ENCODE peak calls at places on chromosomes 16 and 17, in five cellular contexts. N is GM23248, A is fibroblast of lung, P is IMR-90, U is hepatocyte. O is an unnamed sample. For H4K20me1, the result is how much of the 10 kb centered on the place peaks cover.

GRCh38 chr17:64209356-64209941 is 53.6 kb downstream of the TEX2 start:
- DNase-seq in N (no peak), A (no peak), P (no peak), U (no peak), O (no peak)

GRCh38 chr16:80932725-80933124 is 74.0 kb downstream of the CMC2 start:
- DNase-seq in N (peak), A (peak), P (peak), U (no peak), O (peak)

GRCh38 chr17:30559656-30560055 is 82.4 kb downstream of the GOSR1 start:
- DNase-seq in N (no peak), A (no peak), P (no peak), U (no peak), O (no peak)

GRCh38 chr16:56195151-56195550 is 3.9 kb downstream of the GNAO1 start:
- DNase-seq in N (no peak), A (no peak), P (no peak), U (no peak), O (no peak)

GRCh38 chr17:7854851-7855642 is at the start of gene TMEM88:
- DNase-seq in N (peak), A (no peak), P (no peak), U (peak), O (no peak)

GRCh38 chr17:17963066-17963465 is 9.1 kb downstream of the TOM1L2 start:
- DNase-seq in N (no peak), A (no peak), P (no peak), U (no peak), O (no peak)

GRCh38 chr16:90047714-90048346 is 28.6 kb upstream of the DBNDD1 start:
- DNase-seq in N (peak), A (no peak), P (no peak), U (peak), O (no peak)

GRCh38 chr16:52494621-52495020 is 52.3 kb downstream of the TOX3 start:
- DNase-seq in N (no peak), A (peak), P (no peak), U (no peak), O (no peak)

GRCh38 chr17:12522743-12523181 is 142.9 kb upstream of the MYOCD start:
- DNase-seq in N (peak), A (peak), P (peak), U (peak), O (no peak)

GRCh38 chr16:23466162-23466885 is 13.3 kb upstream of the COG7 start:
- DNase-seq in N (peak), A (peak), P (peak), U (no peak), O (peak)

GRCh38 chr16:86895609-86896008 is 317.3 kb downstream of the FOXL1 start:
- DNase-seq in N (no peak), A (no peak), P (no peak), U (no peak), O (no peak)
- H3K27ac ChIP-seq in N (no peak), A (no peak), P (no peak), U (no peak), O (no peak)

GRCh38 chr17:9918352-9918751 is 13.3 kb upstream of the RCVRN start:
- DNase-seq in N (no peak), A (no peak), P (no peak), U (no peak), O (no peak)

GRCh38 chr17:9916108-9916507 is 11.0 kb upstream of the RCVRN start:
- DNase-seq in N (no peak), A (no peak), P (no peak), U (no peak), O (no peak)

GRCh38 chr17:9917801-9918200 is 12.7 kb upstream of the RCVRN start:
- DNase-seq in N (no peak), A (no peak), P (no peak), U (no peak), O (no peak)

GRCh38 chr17:9917131-9917530 is 12.1 kb upstream of the RCVRN start:
- DNase-seq in N (no peak), A (no peak), P (no peak), U (no peak), O (no peak)

GRCh38 chr17:9918804-9919352 is 13.8 kb upstream of the RCVRN start:
- DNase-seq in N (no peak), A (no peak), P (no peak), U (no peak), O (no peak)
- H4K20me1 ChIP-seq in N (under half), A (under half), P (under half), U (under half), O (under half)

GRCh38 chr16:27269300-27270150 is 953 bp upstream of the NSMCE1 start:
- DNase-seq in N (no peak), A (no peak), P (no peak), U (no peak), O (no peak)
- H3K27ac ChIP-seq in N (no peak), A (no peak), P (no peak), U (peak), O (no peak)

GRCh38 chr16:2766430-2767139 is 10.5 kb downstream of the ELOB start:
- DNase-seq in N (no peak), A (no peak), P (no peak), U (no peak), O (no peak)

GRCh38 chr16:2768403-2769089 is 8.5 kb downstream of the ELOB start:
- DNase-seq in N (no peak), A (no peak), P (no peak), U (no peak), O (peak)

GRCh38 chr16:2769100-2769529 is 8.0 kb downstream of the ELOB start:
- DNase-seq in N (no peak), A (no peak), P (no peak), U (no peak), O (no peak)

GRCh38 chr16:2767140-2767731 is 9.8 kb downstream of the ELOB start:
- DNase-seq in N (no peak), A (no peak), P (no peak), U (no peak), O (no peak)

GRCh38 chr16:2767891-2768290 is 9.2 kb downstream of the ELOB start:
- DNase-seq in N (no peak), A (no peak), P (no peak), U (no peak), O (peak)
- H4K20me1 ChIP-seq in N (under half), A (under half), P (half or more), U (half or more), O (under half)

DNA sequence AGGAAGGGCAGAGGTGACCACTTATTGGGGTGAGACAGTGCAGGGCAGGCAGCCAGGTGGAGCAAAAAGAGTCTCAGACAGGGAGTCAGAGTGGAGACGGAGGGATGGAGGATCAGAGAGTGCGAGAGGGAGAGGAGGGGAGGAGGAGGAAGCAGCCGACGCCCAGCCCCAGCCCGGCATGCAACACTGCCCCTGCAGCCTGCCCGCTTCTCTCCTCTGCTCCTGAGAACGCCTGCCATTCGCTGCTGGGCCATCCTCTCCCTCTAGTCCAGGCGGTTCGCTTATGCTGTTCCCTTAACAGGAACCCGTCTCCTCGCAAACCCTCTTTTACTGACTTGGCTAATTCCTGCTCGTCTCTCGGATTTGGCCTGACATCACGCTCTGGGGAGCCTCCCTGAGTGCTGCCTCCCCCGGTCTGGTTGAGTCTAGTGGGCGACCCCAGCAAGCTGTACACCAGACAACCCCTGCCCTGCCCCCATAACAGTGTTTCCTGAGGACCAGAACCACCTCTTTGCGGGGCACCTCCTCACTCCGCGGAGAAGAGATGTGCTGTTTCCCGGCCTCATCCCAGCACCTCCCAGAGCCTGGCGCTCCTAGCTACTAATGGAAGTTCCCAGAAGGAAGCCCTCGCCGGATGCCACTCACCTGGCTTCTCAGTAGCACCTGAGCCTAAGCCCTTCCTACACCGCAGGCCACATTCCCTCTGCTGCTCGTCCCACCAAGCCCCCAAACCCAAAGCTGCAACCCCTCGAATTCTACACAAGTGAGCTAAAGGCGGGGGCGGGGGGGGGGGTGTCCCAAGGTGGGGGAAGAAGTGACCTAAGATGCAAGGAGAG is 61.2 kb upstream of the CCL1 start:
- DNase-seq in N (no peak), A (no peak), P (no peak), U (no peak), O (no peak)
- H3K27ac ChIP-seq in N (no peak), A (no peak), P (no peak), U (no peak), O (no peak)

DNA sequence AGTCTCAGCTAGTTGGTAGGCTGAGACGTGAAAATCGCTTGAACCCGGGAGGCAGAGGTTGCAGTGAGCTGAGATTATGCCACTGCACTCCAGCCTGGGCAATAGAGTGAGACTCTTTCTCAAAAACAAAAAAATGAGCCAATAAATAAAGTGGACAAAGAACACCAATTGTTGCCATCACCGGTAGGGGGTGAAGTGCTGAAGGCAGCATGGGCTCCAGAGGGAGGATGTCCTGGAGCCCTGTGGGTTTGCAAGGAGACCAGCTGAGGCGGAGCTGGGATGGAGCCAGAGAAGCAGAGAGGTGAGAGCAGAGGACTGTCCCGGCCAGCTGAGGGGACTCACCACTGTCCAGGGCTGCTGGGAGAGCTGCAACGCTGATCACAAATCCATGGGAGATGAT is 13.8 kb downstream of the CHST6 start:
- DNase-seq in N (no peak), A (no peak), P (no peak), U (no peak), O (no peak)
- H4K20me1 ChIP-seq in N (under half), A (under half), P (under half), U (under half), O (under half)

GRCh38 chr17:37493249-37494027 is 3.7 kb downstream of the DUSP14 start:
- DNase-seq in N (peak), A (peak), P (peak), U (no peak), O (peak)

GRCh38 chr17:37494401-37494831 is 4.7 kb downstream of the DUSP14 start:
- DNase-seq in N (peak), A (no peak), P (no peak), U (no peak), O (no peak)

GRCh38 chr17:37490022-37490587 is 414 bp downstream of the DUSP14 start:
- DNase-seq in N (peak), A (peak), P (peak), U (peak), O (peak)

GRCh38 chr17:37490638-37491614 is 1.2 kb downstream of the DUSP14 start:
- DNase-seq in N (peak), A (peak), P (peak), U (peak), O (peak)

DNA sequence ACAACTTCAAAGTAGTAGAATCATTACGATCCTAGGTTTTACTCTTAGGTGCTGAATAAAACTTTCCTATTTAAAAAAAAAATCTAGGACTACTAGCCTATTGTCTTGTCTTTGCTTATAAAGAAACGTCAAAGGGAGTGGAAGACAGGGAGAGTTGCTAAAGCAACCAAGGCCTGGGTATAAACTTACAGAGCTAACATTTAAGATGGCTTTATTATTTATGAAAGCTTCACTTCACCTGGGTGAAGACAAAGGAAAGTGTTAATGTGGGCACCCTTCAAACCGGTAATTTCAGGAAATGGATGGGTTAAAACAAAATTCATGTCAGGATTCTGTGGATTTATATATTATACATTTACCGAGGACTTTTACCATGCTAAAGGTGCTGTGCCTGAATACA is 2.5 kb downstream of the DUSP14 start:
- DNase-seq in N (peak), A (no peak), P (no peak), U (no peak), O (no peak)
- H3K27ac ChIP-seq in N (peak), A (peak), P (no peak), U (peak), O (peak)

GRCh38 chr17:42016411-42016831 is 818 bp downstream of the DNAJC7 start:
- DNase-seq in N (peak), A (peak), P (peak), U (peak), O (peak)

GRCh38 chr17:42005128-42005527 is 12.1 kb downstream of the DNAJC7 start:
- DNase-seq in N (peak), A (no peak), P (no peak), U (no peak), O (no peak)

GRCh38 chr17:42009170-42009569 is 8.1 kb downstream of the DNAJC7 start:
- DNase-seq in N (peak), A (no peak), P (no peak), U (no peak), O (no peak)

GRCh38 chr17:42010898-42011516 is 6.2 kb downstream of the DNAJC7 start:
- DNase-seq in N (peak), A (peak), P (peak), U (no peak), O (peak)
- H4K20me1 ChIP-seq in N (under half), A (under half), P (half or more), U (half or more), O (under half)

GRCh38 chr16:27314161-27314723 is 468 bp downstream of the IL4R start:
- DNase-seq in N (peak), A (peak), P (peak), U (peak), O (peak)
- H3K27ac ChIP-seq in N (peak), A (peak), P (peak), U (peak), O (peak)

GRCh38 chr16:67546761-67547422 is 15.4 kb upstream of the CTCF start:
- DNase-seq in N (peak), A (peak), P (peak), U (peak), O (peak)

GRCh38 chr16:67544329-67544841 is 15.8 kb downstream of the RIPOR1 start:
- DNase-seq in N (no peak), A (no peak), P (no peak), U (no peak), O (no peak)

GRCh38 chr16:67544844-67545664 is 16.4 kb downstream of the RIPOR1 start:
- DNase-seq in N (no peak), A (no peak), P (no peak), U (no peak), O (no peak)

GRCh38 chr16:67546091-67546501 is 16.2 kb upstream of the CTCF start:
- DNase-seq in N (no peak), A (no peak), P (no peak), U (no peak), O (no peak)

GRCh38 chr16:67545665-67546024 is 16.7 kb upstream of the CTCF start:
- DNase-seq in N (no peak), A (no peak), P (no peak), U (no peak), O (no peak)
- H4K20me1 ChIP-seq in N (under half), A (under half), P (half or more), U (under half), O (under half)

O was measured in mammary epithelial cell.